ENCODE peak calls at places on chromosomes 16 and 17, in nine cellular contexts. G, T, L, C, W, R, X, K and N are unnamed samples.

GRCh38 chr17:45341389-45342158 is 24.8 kb upstream of the MAP3K14 start:
- DNase-seq in G (peak; percentile 70), T (peak; percentile 30), L (no peak), C (no peak), W (no peak), R (peak; percentile 92), X (no peak), K (peak; percentile 59), N (peak; percentile 90)

GRCh38 chr17:44223574-44224046 is 4.1 kb upstream of the UBTF start:
- DNase-seq in G (no peak), T (no peak), L (no peak), C (no peak), W (no peak), R (no peak), X (no peak), K (no peak), N (peak; percentile 50)

GRCh38 chr17:65888649-65889048 is 303.3 kb downstream of the CEP112 start:
- DNase-seq in G (no peak), T (no peak), L (no peak), C (no peak), W (no peak), R (no peak), X (no peak), K (no peak), N (peak; percentile 22)

GRCh38 chr17:63675607-63676539 is 24.1 kb downstream of the LIMD2 start:
- DNase-seq in G (peak; percentile 83), T (no peak), L (no peak), C (no peak), W (no peak), R (peak; percentile 68), X (no peak), K (peak; percentile 34), N (peak; percentile 90)

GRCh38 chr16:83713597-83713996 is 94.2 kb upstream of the HSBP1 start:
- DNase-seq in G (no peak), T (no peak), L (no peak), C (no peak), W (no peak), R (no peak), X (no peak), K (peak; percentile 50), N (no peak)

GRCh38 chr16:149024-149675 is 3.3 kb upstream of the HBZ start:
- DNase-seq in G (no peak), T (no peak), L (no peak), C (no peak), W (no peak), R (no peak), X (no peak), K (peak; percentile 17), N (peak; percentile 12)

GRCh38 chr16:24013733-24014645 is 178.2 kb downstream of the PRKCB start:
- DNase-seq in G (no peak), T (no peak), L (peak; percentile 30), C (peak; percentile 27), W (no peak), R (no peak), X (peak; percentile 71), K (peak; percentile 58), N (no peak)

GRCh38 chr16:57265850-57266530 is 18.5 kb downstream of the PLLP start:
- DNase-seq in G (peak; percentile 93), T (no peak), L (no peak), C (no peak), W (no peak), R (peak; percentile 71), X (no peak), K (peak; percentile 60), N (no peak)

GRCh38 chr16:17304124-17304813 is 166.5 kb downstream of the XYLT1 start:
- DNase-seq in G (no peak), T (no peak), L (no peak), C (no peak), W (no peak), R (no peak), X (no peak), K (peak; percentile 50), N (peak; percentile 24)

GRCh38 chr16:1428511-1428910 is 2.4 kb upstream of the PERCC1 start:
- DNase-seq in G (peak; percentile 67), T (no peak), L (peak; percentile 27), C (peak; percentile 21), W (no peak), R (no peak), X (peak; percentile 40), K (no peak), N (no peak)